ENCODE peak calls at places on chromosomes 2 and 18, in four cellular contexts. U, T, B and Y are unnamed samples.

GRCh38 chr2:77458216-77458615 is 64.0 kb downstream of the LRRTM4 start:
- DNase-seq in U (no peak), T (no peak), B (no peak), Y (no peak)

GRCh38 chr2:56133931-56134629 is 49.7 kb upstream of the CCDC85A start:
- DNase-seq in U (no peak), T (no peak), B (no peak), Y (no peak)

GRCh38 chr18:61379827-61380226 is 46.6 kb downstream of the CDH20 start:
- DNase-seq in U (no peak), T (no peak), B (no peak), Y (no peak)

GRCh38 chr2:120892967-120893667 is 157.4 kb downstream of the GLI2 start:
- DNase-seq in U (no peak), T (peak), B (no peak), Y (no peak)

GRCh38 chr2:133574620-133575019 is 6.4 kb upstream of the NCKAP5 start:
- DNase-seq in U (no peak), T (no peak), B (no peak), Y (no peak)

GRCh38 chr2:217356795-217357194 is 496.9 kb upstream of the TNP1 start:
- DNase-seq in U (no peak), T (no peak), B (no peak), Y (no peak)

GRCh38 chr2:63029058-63029457 is 21.6 kb upstream of the OTX1 start:
- DNase-seq in U (no peak), T (no peak), B (no peak), Y (no peak)

GRCh38 chr2:190763901-190764514 is 115.1 kb downstream of the NAB1 start:
- DNase-seq in U (no peak), T (no peak), B (no peak), Y (no peak)

GRCh38 chr2:73031095-73031678 is 40.3 kb downstream of the SFXN5 start:
- DNase-seq in U (no peak), T (no peak), B (no peak), Y (no peak)

GRCh38 chr2:3986063-3986462 is 282.7 kb downstream of the DCDC2C start:
- DNase-seq in U (no peak), T (no peak), B (no peak), Y (no peak)

GRCh38 chr18:63828120-63828519 is 52.9 kb downstream of the SERPINB7 start:
- DNase-seq in U (no peak), T (no peak), B (no peak), Y (no peak)

GRCh38 chr18:24535831-24536230 is 75.4 kb downstream of the HRH4 start:
- DNase-seq in U (no peak), T (no peak), B (no peak), Y (peak)

GRCh38 chr18:53380063-53380639 is 844.3 kb downstream of the MBD2 start:
- DNase-seq in U (no peak), T (peak), B (peak), Y (no peak)

GRCh38 chr2:105573490-105573889 is 171.2 kb upstream of the NCK2 start:
- DNase-seq in U (no peak), T (no peak), B (no peak), Y (no peak)

GRCh38 chr2:146777181-146777580 is 1067.6 kb upstream of the ACVR2A start:
- DNase-seq in U (no peak), T (no peak), B (no peak), Y (no peak)

GRCh38 chr2:113245276-113245711 is 33.4 kb downstream of the PAX8 start:
- DNase-seq in U (no peak), T (no peak), B (no peak), Y (no peak)

GRCh38 chr2:64228126-64228678 is 84.0 kb upstream of the PELI1 start:
- DNase-seq in U (peak), T (no peak), B (peak), Y (peak)

GRCh38 chr2:54570925-54571694 is 115.0 kb downstream of the SPTBN1 start:
- DNase-seq in U (no peak), T (peak), B (no peak), Y (peak)

GRCh38 chr2:111909079-111909478 is 10.7 kb downstream of the MERTK start:
- DNase-seq in U (no peak), T (no peak), B (no peak), Y (no peak)

GRCh38 chr2:223169830-223170605 is 118.0 kb downstream of the KCNE4 start:
- DNase-seq in U (no peak), T (no peak), B (no peak), Y (no peak)

GRCh38 chr2:227155395-227155794 is 8.6 kb downstream of the COL4A4 start:
- DNase-seq in U (no peak), T (no peak), B (no peak), Y (no peak)

GRCh38 chr2:233349005-233349998 is 5.0 kb upstream of the DGKD start:
- DNase-seq in U (no peak), T (no peak), B (no peak), Y (no peak)

GRCh38 chr2:238897122-238897880 is 49.4 kb downstream of the TWIST2 start:
- DNase-seq in U (no peak), T (no peak), B (no peak), Y (no peak)

GRCh38 chr18:9474103-9474982 is 970 bp upstream of the RALBP1 start:
- DNase-seq in U (no peak), T (peak), B (peak), Y (no peak)

GRCh38 chr2:199819746-199820145 is 31.2 kb downstream of the FTCDNL1 start:
- DNase-seq in U (no peak), T (peak), B (no peak), Y (no peak)